ENCODE peak calls at places on chromosomes 16 and 17, in five cellular contexts. H, D, Y, M and R are unnamed samples.

GRCh38 chr17:76962858-76963257 is 94.7 kb downstream of the MGAT5B start:
- DNase-seq in Y (no peak), H (no peak), M (no peak), D (no peak), R (no peak)

GRCh38 chr16:59605706-59606105 is 871.6 kb upstream of the GOT2 start:
- DNase-seq in M (no peak), H (no peak), D (no peak), Y (no peak), R (no peak)

GRCh38 chr17:48960834-48961515 is 7.4 kb downstream of the GIP start:
- DNase-seq in M (peak; percentile 25), H (no peak), Y (no peak), D (no peak), R (peak; percentile 37)

GRCh38 chr16:15031179-15031578 is 24.7 kb downstream of the NTAN1 start:
- DNase-seq in H (no peak), M (no peak), D (no peak), Y (no peak), R (no peak)

GRCh38 chr16:30092373-30093010 is 768 bp upstream of the TBX6 start:
- DNase-seq in H (peak; percentile 88), M (peak; percentile 71), Y (peak; percentile 69), D (peak; percentile 54), R (peak; percentile 69)

GRCh38 chr17:80948961-80949450 is 42.6 kb upstream of the CHMP6 start:
- DNase-seq in Y (no peak), H (peak; percentile 31), D (no peak), M (no peak), R (no peak)

GRCh38 chr17:56894859-56895455 is 18.9 kb downstream of the TRIM25 start:
- DNase-seq in D (no peak), Y (no peak), M (no peak), H (no peak), R (no peak)

GRCh38 chr17:65231662-65232335 is 94.6 kb downstream of the RGS9 start:
- DNase-seq in Y (peak; percentile 91), D (peak; percentile 77), H (no peak), M (peak; percentile 64), R (peak; percentile 95)

GRCh38 chr17:65261682-65262636 is 124.8 kb downstream of the RGS9 start:
- DNase-seq in Y (peak; percentile 51), H (no peak), D (no peak), M (no peak), R (peak; percentile 71)

GRCh38 chr16:2842340-2843000 is 12.4 kb downstream of the ZG16B start:
- DNase-seq in H (peak; percentile 78), M (peak; percentile 59), Y (peak; percentile 51), D (no peak), R (no peak)

GRCh38 chr17:50917418-50917743 is 51.2 kb upstream of the TOB1 start:
- DNase-seq in D (no peak), Y (no peak), M (no peak), H (peak; percentile 44), R (no peak)

GRCh38 chr17:82205720-82206508 is 6.7 kb downstream of the CCDC57 start:
- DNase-seq in Y (peak; percentile 90), H (peak; percentile 87), D (peak; percentile 82), M (peak; percentile 78), R (peak; percentile 91)

GRCh38 chr16:10590342-10590741 is 9.9 kb upstream of the EMP2 start:
- DNase-seq in M (no peak), H (no peak), Y (no peak), D (no peak), R (no peak)

GRCh38 chr17:63516910-63517824 is 6.0 kb upstream of the KCNH6 start:
- DNase-seq in D (no peak), H (no peak), Y (peak; percentile 28), M (no peak), R (peak; percentile 38)

GRCh38 chr16:4049031-4049430 is 67.2 kb downstream of the ADCY9 start:
- DNase-seq in D (no peak), Y (no peak), M (no peak), H (no peak), R (no peak)

GRCh38 chr17:67983289-67983688 is 13.0 kb downstream of the C17orf58 start:
- DNase-seq in D (no peak), Y (no peak), M (no peak), H (no peak), R (no peak)

GRCh38 chr17:9842057-9842758 is 16.5 kb downstream of the GLP2R start:
- DNase-seq in D (peak; percentile 93), H (peak; percentile 81), Y (peak; percentile 85), M (no peak), R (peak; percentile 50)

GRCh38 chr17:64506576-64507417 is at the start of gene CEP95:
- DNase-seq in D (peak; percentile 93), Y (peak; percentile 98), H (peak; percentile 98), M (peak; percentile 93), R (peak; percentile 94)

GRCh38 chr17:57090560-57091185 is 5.6 kb downstream of the AKAP1 start:
- DNase-seq in Y (peak; percentile 47), H (no peak), M (no peak), D (no peak), R (no peak)

GRCh38 chr17:57097832-57098421 is 12.9 kb downstream of the AKAP1 start:
- DNase-seq in D (no peak), H (no peak), Y (peak; percentile 87), M (no peak), R (peak; percentile 40)

GRCh38 chr16:55340445-55340844 is 16.4 kb downstream of the IRX6 start:
- DNase-seq in M (no peak), H (no peak), D (no peak), Y (no peak), R (no peak)

GRCh38 chr16:80704751-80705150 is 99.6 kb downstream of the CDYL2 start:
- DNase-seq in D (no peak), Y (no peak), H (no peak), M (no peak), R (no peak)

GRCh38 chr17:1108810-1109605 is 70.8 kb downstream of the ABR start:
- DNase-seq in H (peak; percentile 76), Y (peak; percentile 69), D (peak; percentile 24), M (peak; percentile 72), R (peak; percentile 90)